ENCODE peak calls at places on chromosomes 7 and 10, in five cellular contexts. J is OCI-LY7, E is fibroblast of lung, F is pancreas, U is PC-9. G is an unnamed sample. For H3K4me1, the result is how much of the 10 kb centered on the place peaks cover.

GRCh38 chr10:24256619-24257018 is 47.7 kb downstream of the KIAA1217 start:
- DNase-seq in J (no peak), E (no peak), F (no peak), U (no peak), G (no peak)

GRCh38 chr10:75202321-75203096 is 8.1 kb upstream of the VDAC2 start:
- DNase-seq in J (no peak), E (peak), F (no peak), U (no peak), G (peak)

GRCh38 chr7:41045556-41046123 is 657.2 kb downstream of the INHBA start:
- DNase-seq in J (peak), E (no peak), F (no peak), U (peak), G (no peak)

GRCh38 chr10:23095404-23095965 is at the start of gene MSRB2:
- DNase-seq in J (peak), E (peak), F (peak), U (peak), G (peak)

GRCh38 chr7:135714534-135715009 is 13.4 kb downstream of the SLC13A4 start:
- DNase-seq in J (no peak), E (peak), F (no peak), U (peak), G (peak)

GRCh38 chr7:130070900-130071622 is 727 bp downstream of the KLHDC10 start:
- DNase-seq in J (no peak), E (no peak), F (no peak), U (no peak), G (no peak)

GRCh38 chr7:26413007-26413691 is 121.5 kb downstream of the SNX10 start:
- DNase-seq in J (no peak), E (no peak), F (no peak), U (no peak), G (no peak)

GRCh38 chr10:98489561-98490481 is 43.1 kb upstream of the HPS1 start:
- DNase-seq in J (no peak), E (no peak), F (no peak), U (no peak), G (no peak)

GRCh38 chr7:80357530-80357929 is 154.3 kb downstream of the GNAT3 start:
- DNase-seq in J (no peak), E (peak), F (no peak), U (no peak), G (no peak)

GRCh38 chr10:17235136-17235535 is 7.1 kb downstream of the VIM start:
- DNase-seq in J (no peak), E (no peak), F (no peak), U (no peak), G (no peak)
- H3K4me1 ChIP-seq in J (under half), E (under half), F (under half), U (under half), G (half or more)

GRCh38 chr10:88731296-88731695 is 25.2 kb downstream of the LIPK start:
- DNase-seq in J (no peak), E (no peak), F (no peak), U (no peak), G (no peak)
- H3K4me1 ChIP-seq in J (under half), E (under half), F (under half), U (under half), G (under half)

DNA sequence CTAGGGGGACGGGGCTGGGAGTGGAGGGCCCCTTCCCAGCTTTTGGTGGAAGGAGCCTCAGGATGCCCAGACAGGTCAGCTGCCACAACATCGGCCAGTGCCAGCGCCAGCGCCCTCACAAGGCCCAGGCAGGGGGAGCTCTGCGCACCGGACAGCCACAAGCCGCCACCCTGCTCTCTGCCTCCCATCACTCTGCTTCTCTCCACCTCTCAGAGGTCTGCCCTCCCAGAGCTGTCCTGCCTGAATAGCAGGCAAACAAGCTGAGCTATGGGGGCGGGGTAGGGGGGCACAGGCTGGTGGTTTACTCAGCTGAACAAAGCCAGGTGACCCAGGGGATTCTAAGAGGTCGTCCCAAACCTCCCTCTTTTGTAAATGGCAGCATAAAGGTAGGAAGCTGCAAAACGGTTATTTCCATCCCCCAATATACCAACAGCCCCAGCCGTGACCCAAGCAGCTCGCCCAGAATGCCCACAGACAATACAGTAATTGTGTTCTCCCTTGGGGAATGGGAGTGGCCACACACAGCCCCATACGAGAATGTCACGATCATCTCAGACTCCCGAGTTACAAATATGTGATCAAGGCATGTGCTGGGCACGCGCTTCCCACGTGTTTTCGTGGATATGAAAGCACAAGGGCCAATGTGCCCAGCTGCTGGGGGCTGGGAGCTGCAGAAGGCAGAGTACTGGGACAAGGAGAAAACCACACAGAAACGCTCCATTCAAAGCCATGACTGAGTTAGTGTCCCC is 19.7 kb downstream of the FAM53B start:
- DNase-seq in J (no peak), E (no peak), F (peak), U (no peak), G (no peak)
- H3K4me1 ChIP-seq in J (half or more), E (under half), F (under half), U (under half), G (under half)

GRCh38 chr10:116195583-116195982 is 77.4 kb downstream of the GFRA1 start:
- DNase-seq in J (no peak), E (no peak), F (no peak), U (no peak), G (no peak)

GRCh38 chr10:116197961-116198360 is 75.0 kb downstream of the GFRA1 start:
- DNase-seq in J (no peak), E (no peak), F (no peak), U (no peak), G (no peak)

GRCh38 chr10:116201670-116202430 is 71.2 kb downstream of the GFRA1 start:
- DNase-seq in J (no peak), E (no peak), F (no peak), U (no peak), G (no peak)

GRCh38 chr10:116201011-116201410 is 72.0 kb downstream of the GFRA1 start:
- DNase-seq in J (no peak), E (no peak), F (no peak), U (no peak), G (no peak)

GRCh38 chr10:116198636-116199035 is 74.4 kb downstream of the GFRA1 start:
- DNase-seq in J (no peak), E (no peak), F (no peak), U (no peak), G (no peak)
- H3K4me1 ChIP-seq in J (under half), E (under half), F (under half), U (under half), G (under half)

GRCh38 chr7:76380623-76380966 is 21.8 kb upstream of the YWHAG start:
- DNase-seq in J (no peak), E (no peak), F (no peak), U (no peak), G (no peak)
- H3K4me1 ChIP-seq in J (under half), E (under half), F (under half), U (under half), G (under half)

GRCh38 chr10:16609195-16609594 is 87.5 kb upstream of the C1QL3 start:
- DNase-seq in J (no peak), E (no peak), F (no peak), U (no peak), G (no peak)

GRCh38 chr10:16602104-16602735 is 80.5 kb upstream of the C1QL3 start:
- DNase-seq in J (no peak), E (no peak), F (no peak), U (no peak), G (no peak)

GRCh38 chr10:16611037-16611436 is 89.4 kb upstream of the C1QL3 start:
- DNase-seq in J (no peak), E (peak), F (no peak), U (no peak), G (no peak)

GRCh38 chr10:16606923-16607322 is 85.2 kb upstream of the C1QL3 start:
- DNase-seq in J (no peak), E (no peak), F (no peak), U (no peak), G (no peak)

GRCh38 chr10:16606421-16606820 is 84.7 kb upstream of the C1QL3 start:
- DNase-seq in J (no peak), E (peak), F (no peak), U (no peak), G (no peak)
- H3K4me1 ChIP-seq in J (under half), E (under half), F (under half), U (under half), G (under half)

GRCh38 chr10:77408259-77408658 is 229.3 kb downstream of the KCNMA1 start:
- DNase-seq in J (no peak), E (no peak), F (no peak), U (no peak), G (no peak)
- H3K4me1 ChIP-seq in J (under half), E (under half), F (under half), U (under half), G (under half)

GRCh38 chr10:63711361-63711760 is 190.2 kb downstream of the REEP3 start:
- DNase-seq in J (no peak), E (peak), F (no peak), U (no peak), G (no peak)

GRCh38 chr10:63707254-63707910 is 186.2 kb downstream of the REEP3 start:
- DNase-seq in J (no peak), E (peak), F (no peak), U (peak), G (peak)

GRCh38 chr10:63711866-63712716 is 190.9 kb downstream of the REEP3 start:
- DNase-seq in J (no peak), E (peak), F (peak), U (peak), G (peak)

GRCh38 chr10:63710703-63711102 is 189.5 kb downstream of the REEP3 start:
- DNase-seq in J (no peak), E (no peak), F (no peak), U (no peak), G (no peak)

GRCh38 chr10:63708421-63708820 is 187.2 kb downstream of the REEP3 start:
- DNase-seq in J (no peak), E (no peak), F (no peak), U (no peak), G (no peak)
- H3K4me1 ChIP-seq in J (under half), E (under half), F (under half), U (half or more), G (under half)

GRCh38 chr7:134630237-134630636 is 16.4 kb upstream of the BPGM start:
- DNase-seq in J (no peak), E (no peak), F (no peak), U (no peak), G (no peak)

GRCh38 chr7:134632937-134633540 is 13.6 kb upstream of the BPGM start:
- DNase-seq in J (peak), E (peak), F (no peak), U (peak), G (no peak)

GRCh38 chr7:134629445-134629844 is 17.2 kb upstream of the BPGM start:
- DNase-seq in J (no peak), E (no peak), F (no peak), U (no peak), G (no peak)

GRCh38 chr7:134632052-134632451 is 14.6 kb upstream of the BPGM start:
- DNase-seq in J (no peak), E (no peak), F (no peak), U (no peak), G (no peak)

DNA sequence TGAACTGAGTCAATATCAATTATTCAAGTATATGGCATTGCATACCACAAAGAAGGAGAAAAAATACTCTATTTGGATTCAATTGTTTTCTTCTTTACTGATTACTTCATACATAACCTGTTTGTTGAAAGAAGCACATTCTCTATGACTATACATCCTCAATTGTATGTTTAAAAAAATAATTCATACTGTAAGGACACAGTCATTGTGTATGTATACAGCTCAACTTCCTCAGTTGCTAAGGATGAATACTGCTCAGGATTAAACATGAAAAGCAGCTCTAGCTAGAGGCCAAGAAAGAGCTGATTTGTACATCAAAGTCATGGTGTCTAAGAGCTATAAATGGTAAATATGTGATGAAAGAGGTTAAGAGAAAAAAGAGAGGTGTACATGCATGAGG is 15.8 kb upstream of the BPGM start:
- DNase-seq in J (no peak), E (no peak), F (no peak), U (no peak), G (peak)
- H3K4me1 ChIP-seq in J (under half), E (under half), F (under half), U (under half), G (under half)

GRCh38 chr7:1050956-1051690 is 6.8 kb downstream of the GPR146 start:
- DNase-seq in J (no peak), E (no peak), F (peak), U (no peak), G (no peak)

GRCh38 chr7:1052031-1052818 is 7.9 kb downstream of the GPR146 start:
- DNase-seq in J (no peak), E (no peak), F (peak), U (no peak), G (no peak)

GRCh38 chr7:1049006-1049741 is 4.8 kb downstream of the GPR146 start:
- DNase-seq in J (no peak), E (no peak), F (peak), U (no peak), G (no peak)

GRCh38 chr7:1050254-1050906 is 6.0 kb downstream of the GPR146 start:
- DNase-seq in J (no peak), E (no peak), F (peak), U (no peak), G (no peak)

GRCh38 chr7:1049801-1050200 is 5.5 kb downstream of the GPR146 start:
- DNase-seq in J (no peak), E (no peak), F (peak), U (no peak), G (no peak)
- H3K4me1 ChIP-seq in J (under half), E (under half), F (under half), U (under half), G (under half)